ENCODE peak calls at places on chromosomes 1 and 21, in seven cellular contexts. One of them, this sample, is unnamed.

GRCh38 chr1:26602378-26602959 is 72.9 kb downstream of the RPS6KA1 start:
- DNase-seq in LoVo: peak
- DNase-seq in GM13976: peak
- DNase-seq in activated T-helper 1 cell treated with anti-CD3 and anti-CD28 coated beads, Interleukin-12 subunit alpha, Interleukin-12 subunit beta, Interleukin-2, Interleukin-4 antibody, amounts not matched to agents 30 ng/mL and 10 ng/mL and 1 ng/mL, durations not matched to agents 14 hours and 24 hours and 36 hours: peak
- DNase-seq in mesendoderm: peak
- DNase-seq in RWPE1: peak
- DNase-seq in CD4-positive, alpha-beta T cell: no peak
- DNase-seq in this sample: peak

GRCh38 chr1:25504706-25505560 is 38.5 kb upstream of the LDLRAP1 start:
- DNase-seq in LoVo: no peak
- DNase-seq in GM13976: no peak
- DNase-seq in activated T-helper 1 cell treated with anti-CD3 and anti-CD28 coated beads, Interleukin-12 subunit alpha, Interleukin-12 subunit beta, Interleukin-2, Interleukin-4 antibody, amounts not matched to agents 30 ng/mL and 10 ng/mL and 1 ng/mL, durations not matched to agents 14 hours and 24 hours and 36 hours: no peak
- DNase-seq in mesendoderm: no peak
- DNase-seq in RWPE1: no peak
- DNase-seq in CD4-positive, alpha-beta T cell: no peak
- DNase-seq in this sample: no peak

GRCh38 chr1:53175302-53175913 is 21.2 kb upstream of the CPT2 start:
- DNase-seq in LoVo: no peak
- DNase-seq in GM13976: no peak
- DNase-seq in activated T-helper 1 cell treated with anti-CD3 and anti-CD28 coated beads, Interleukin-12 subunit alpha, Interleukin-12 subunit beta, Interleukin-2, Interleukin-4 antibody, amounts not matched to agents 30 ng/mL and 10 ng/mL and 1 ng/mL, durations not matched to agents 14 hours and 24 hours and 36 hours: no peak
- DNase-seq in mesendoderm: no peak
- DNase-seq in RWPE1: no peak
- DNase-seq in CD4-positive, alpha-beta T cell: no peak
- DNase-seq in this sample: no peak

GRCh38 chr21:44858291-44858690 is 15.2 kb downstream of the PTTG1IP start:
- DNase-seq in LoVo: no peak
- DNase-seq in GM13976: no peak
- DNase-seq in activated T-helper 1 cell treated with anti-CD3 and anti-CD28 coated beads, Interleukin-12 subunit alpha, Interleukin-12 subunit beta, Interleukin-2, Interleukin-4 antibody, amounts not matched to agents 30 ng/mL and 10 ng/mL and 1 ng/mL, durations not matched to agents 14 hours and 24 hours and 36 hours: no peak
- DNase-seq in mesendoderm: no peak
- DNase-seq in RWPE1: no peak
- DNase-seq in CD4-positive, alpha-beta T cell: no peak
- DNase-seq in this sample: no peak

GRCh38 chr1:1217621-1218523 is 3.9 kb upstream of the TNFRSF4 start:
- DNase-seq in LoVo: peak
- DNase-seq in GM13976: no peak
- DNase-seq in activated T-helper 1 cell treated with anti-CD3 and anti-CD28 coated beads, Interleukin-12 subunit alpha, Interleukin-12 subunit beta, Interleukin-2, Interleukin-4 antibody, amounts not matched to agents 30 ng/mL and 10 ng/mL and 1 ng/mL, durations not matched to agents 14 hours and 24 hours and 36 hours: no peak
- DNase-seq in mesendoderm: peak
- DNase-seq in RWPE1: peak
- DNase-seq in CD4-positive, alpha-beta T cell: no peak
- DNase-seq in this sample: no peak

GRCh38 chr1:241934181-241934815 is 23.3 kb upstream of the BECN2 start:
- DNase-seq in LoVo: no peak
- DNase-seq in GM13976: no peak
- DNase-seq in activated T-helper 1 cell treated with anti-CD3 and anti-CD28 coated beads, Interleukin-12 subunit alpha, Interleukin-12 subunit beta, Interleukin-2, Interleukin-4 antibody, amounts not matched to agents 30 ng/mL and 10 ng/mL and 1 ng/mL, durations not matched to agents 14 hours and 24 hours and 36 hours: no peak
- DNase-seq in mesendoderm: peak
- DNase-seq in RWPE1: no peak
- DNase-seq in CD4-positive, alpha-beta T cell: no peak
- DNase-seq in this sample: no peak

GRCh38 chr1:242402956-242403355 is 121.5 kb downstream of the PLD5 start:
- DNase-seq in LoVo: no peak
- DNase-seq in GM13976: no peak
- DNase-seq in activated T-helper 1 cell treated with anti-CD3 and anti-CD28 coated beads, Interleukin-12 subunit alpha, Interleukin-12 subunit beta, Interleukin-2, Interleukin-4 antibody, amounts not matched to agents 30 ng/mL and 10 ng/mL and 1 ng/mL, durations not matched to agents 14 hours and 24 hours and 36 hours: no peak
- DNase-seq in mesendoderm: no peak
- DNase-seq in RWPE1: no peak
- DNase-seq in CD4-positive, alpha-beta T cell: no peak
- DNase-seq in this sample: no peak

GRCh38 chr1:42674682-42675081 is 7.5 kb upstream of the YBX1 start:
- DNase-seq in LoVo: no peak
- DNase-seq in GM13976: no peak
- DNase-seq in activated T-helper 1 cell treated with anti-CD3 and anti-CD28 coated beads, Interleukin-12 subunit alpha, Interleukin-12 subunit beta, Interleukin-2, Interleukin-4 antibody, amounts not matched to agents 30 ng/mL and 10 ng/mL and 1 ng/mL, durations not matched to agents 14 hours and 24 hours and 36 hours: no peak
- DNase-seq in mesendoderm: no peak
- DNase-seq in RWPE1: no peak
- DNase-seq in CD4-positive, alpha-beta T cell: no peak
- DNase-seq in this sample: no peak

GRCh38 chr1:58813361-58813760 is 29.5 kb upstream of the JUN start:
- DNase-seq in LoVo: no peak
- DNase-seq in GM13976: no peak
- DNase-seq in activated T-helper 1 cell treated with anti-CD3 and anti-CD28 coated beads, Interleukin-12 subunit alpha, Interleukin-12 subunit beta, Interleukin-2, Interleukin-4 antibody, amounts not matched to agents 30 ng/mL and 10 ng/mL and 1 ng/mL, durations not matched to agents 14 hours and 24 hours and 36 hours: no peak
- DNase-seq in mesendoderm: no peak
- DNase-seq in RWPE1: no peak
- DNase-seq in CD4-positive, alpha-beta T cell: no peak
- DNase-seq in this sample: no peak

GRCh38 chr1:15933684-15934083 is 42.2 kb downstream of the ZBTB17 start:
- DNase-seq in LoVo: no peak
- DNase-seq in GM13976: no peak
- DNase-seq in activated T-helper 1 cell treated with anti-CD3 and anti-CD28 coated beads, Interleukin-12 subunit alpha, Interleukin-12 subunit beta, Interleukin-2, Interleukin-4 antibody, amounts not matched to agents 30 ng/mL and 10 ng/mL and 1 ng/mL, durations not matched to agents 14 hours and 24 hours and 36 hours: no peak
- DNase-seq in mesendoderm: no peak
- DNase-seq in RWPE1: no peak
- DNase-seq in CD4-positive, alpha-beta T cell: no peak
- DNase-seq in this sample: peak